ENCODE peak calls at places on chromosome 5, in four cellular contexts. Z is GM12878, G is H1, I is SK-N-SH. P is an unnamed sample.

GRCh38 chr5:179623906-179624741 is 653 bp upstream of the HNRNPH1 start:
- DNase-seq in Z (no peak), G (no peak), I (no peak), P (peak)

GRCh38 chr5:176578391-176578808 is 29.3 kb downstream of the CDHR2 start:
- DNase-seq in Z (no peak), G (peak), I (peak), P (no peak)

GRCh38 chr5:95810305-95811125 is 12.0 kb downstream of the GLRX start:
- DNase-seq in Z (no peak), G (no peak), I (no peak), P (no peak)

GRCh38 chr5:7871560-7872113 is 2.7 kb downstream of the MTRR start:
- DNase-seq in Z (no peak), G (no peak), I (no peak), P (no peak)

GRCh38 chr5:12854386-12854785 is 950.1 kb upstream of the CTNND2 start:
- DNase-seq in Z (no peak), G (no peak), I (no peak), P (no peak)

GRCh38 chr5:35921930-35922329 is 16.5 kb downstream of the CAPSL start:
- DNase-seq in Z (no peak), G (no peak), I (no peak), P (no peak)

GRCh38 chr5:43245724-43246385 is 53.8 kb downstream of the NIM1K start:
- DNase-seq in Z (no peak), G (no peak), I (no peak), P (no peak)

GRCh38 chr5:111422245-111422644 is 90.1 kb downstream of the STARD4 start:
- DNase-seq in Z (no peak), G (no peak), I (no peak), P (no peak)

GRCh38 chr5:98108497-98108896 is 665.0 kb upstream of the RGMB start:
- DNase-seq in Z (no peak), G (no peak), I (no peak), P (no peak)

GRCh38 chr5:31887556-31887955 is 248.6 kb downstream of the PDZD2 start:
- DNase-seq in Z (no peak), G (no peak), I (no peak), P (no peak)

GRCh38 chr5:77155179-77155839 is 55.2 kb upstream of the PDE8B start:
- DNase-seq in Z (no peak), G (no peak), I (no peak), P (no peak)

GRCh38 chr5:32276173-32276853 is 36.4 kb downstream of the MTMR12 start:
- DNase-seq in Z (no peak), G (no peak), I (no peak), P (peak)

GRCh38 chr5:110865400-110866094 is 126.7 kb downstream of the SLC25A46 start:
- DNase-seq in Z (no peak), G (peak), I (peak), P (peak)

GRCh38 chr5:124309241-124309977 is 437.0 kb downstream of the ZNF608 start:
- DNase-seq in Z (no peak), G (peak), I (no peak), P (no peak)

GRCh38 chr5:67537439-67538342 is 341.1 kb upstream of the CD180 start:
- DNase-seq in Z (no peak), G (no peak), I (no peak), P (no peak)

GRCh38 chr5:25744908-25745307 is 1100.1 kb upstream of the CDH10 start:
- DNase-seq in Z (no peak), G (no peak), I (no peak), P (no peak)

GRCh38 chr5:94196959-94197358 is 421.4 kb downstream of the KIAA0825 start:
- DNase-seq in Z (no peak), G (no peak), I (no peak), P (no peak)

GRCh38 chr5:72648511-72648910 is 141.3 kb upstream of the ZNF366 start:
- DNase-seq in Z (no peak), G (no peak), I (no peak), P (no peak)

GRCh38 chr5:62268239-62268638 is 37.8 kb upstream of the KIF2A start:
- DNase-seq in Z (peak), G (no peak), I (no peak), P (no peak)

GRCh38 chr5:93585054-93585751 is 2.2 kb downstream of the NR2F1 start:
- DNase-seq in Z (no peak), G (no peak), I (peak), P (no peak)

GRCh38 chr5:62575556-62575955 is 3.1 kb upstream of the LRRC70 start:
- DNase-seq in Z (no peak), G (no peak), I (no peak), P (no peak)

GRCh38 chr5:105632043-105632442 is 2038.7 kb downstream of the EFNA5 start:
- DNase-seq in Z (no peak), G (no peak), I (peak), P (no peak)

GRCh38 chr5:126501448-126501847 is 78.2 kb downstream of the GRAMD2B start:
- DNase-seq in Z (no peak), G (no peak), I (no peak), P (no peak)

GRCh38 chr5:55694152-55694830 is 17.8 kb downstream of the SLC38A9 start:
- DNase-seq in Z (no peak), G (no peak), I (peak), P (no peak)

GRCh38 chr5:123115020-123115419 is 26.0 kb downstream of the PRDM6 start:
- DNase-seq in Z (no peak), G (no peak), I (no peak), P (no peak)

GRCh38 chr5:90983148-90983547 is 400.0 kb downstream of the ARRDC3 start:
- DNase-seq in Z (no peak), G (no peak), I (peak), P (peak)

GRCh38 chr5:11903614-11904269 is 504 bp downstream of the CTNND2 start:
- DNase-seq in Z (no peak), G (peak), I (peak), P (no peak)

GRCh38 chr5:135821061-135821781 is 13.2 kb upstream of the SLC25A48 start:
- DNase-seq in Z (no peak), G (no peak), I (no peak), P (no peak)

GRCh38 chr5:100464418-100464817 is 70.8 kb upstream of the FAM174A start:
- DNase-seq in Z (no peak), G (no peak), I (no peak), P (no peak)

GRCh38 chr5:99004960-99005359 is 76.2 kb upstream of the CHD1 start:
- DNase-seq in Z (peak), G (no peak), I (no peak), P (no peak)

GRCh38 chr5:56525117-56525516 is 290.2 kb upstream of the MAP3K1 start:
- DNase-seq in Z (no peak), G (no peak), I (no peak), P (no peak)

GRCh38 chr5:135219239-135219638 is 179.8 kb downstream of the MACROH2A1 start:
- DNase-seq in Z (no peak), G (no peak), I (no peak), P (no peak)

GRCh38 chr5:150559701-150560100 is 51.8 kb downstream of the NDST1 start:
- DNase-seq in Z (no peak), G (no peak), I (no peak), P (no peak)

GRCh38 chr5:37871023-37871815 is 31.4 kb upstream of the GDNF start:
- DNase-seq in Z (no peak), G (no peak), I (no peak), P (no peak)

GRCh38 chr5:127518319-127518621 is 830 bp downstream of the PRRC1 start:
- DNase-seq in Z (peak), G (no peak), I (no peak), P (no peak)

GRCh38 chr5:121693864-121694263 is 157.8 kb upstream of the FTMT start:
- DNase-seq in Z (no peak), G (no peak), I (no peak), P (no peak)

GRCh38 chr5:74042559-74043357 is 416.8 kb downstream of the ARHGEF28 start:
- DNase-seq in Z (no peak), G (no peak), I (no peak), P (no peak)

DNA sequence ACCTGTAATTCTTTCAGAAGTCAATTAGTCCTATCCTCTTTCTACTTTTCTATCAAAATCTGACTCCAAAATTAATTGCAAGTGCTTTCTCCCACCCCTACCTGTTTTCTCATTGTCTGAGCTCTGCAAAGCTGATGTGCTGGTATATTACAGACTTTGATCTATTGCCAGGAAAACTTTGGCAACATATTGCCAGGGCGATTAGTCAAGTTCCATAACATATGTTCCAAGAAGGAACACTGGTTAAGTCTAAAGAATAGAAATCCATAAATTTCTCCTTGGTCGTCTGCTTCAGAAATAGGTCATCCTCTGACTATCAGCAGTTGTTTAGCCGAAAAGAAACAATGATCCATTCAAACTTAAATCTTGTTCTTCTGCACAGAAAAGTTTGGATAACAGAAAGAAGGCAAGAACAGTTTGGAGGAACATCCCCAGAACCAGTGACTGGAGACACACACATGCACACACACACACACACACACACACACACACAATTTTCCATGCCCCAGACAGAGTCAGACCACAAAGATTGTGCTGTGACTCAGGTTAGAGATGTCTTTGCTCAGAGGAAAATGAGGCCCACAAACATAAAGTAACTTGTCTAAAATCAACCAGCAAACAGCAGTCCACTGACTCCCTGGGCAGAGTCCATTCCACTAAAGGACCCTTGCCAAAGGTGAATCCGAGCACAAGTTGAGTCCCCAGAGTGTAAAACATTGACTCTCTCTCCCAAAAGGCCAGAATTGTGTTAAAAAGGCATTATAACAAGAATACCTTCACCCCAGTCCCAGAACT is 202.1 kb downstream of the DEPDC1B start:
- DNase-seq in Z (no peak), G (no peak), I (no peak), P (no peak)
- TF ChIP-seq GABPA in Z (no peak), G (no peak), I (no peak), P (no peak)

GRCh38 chr5:10329808-10330481 is 22.2 kb upstream of the CMBL start:
- DNase-seq in Z (no peak), G (no peak), I (peak), P (no peak)
- H3K4me3 ChIP-seq in Z (no peak), G (no peak), I (no peak), P (no peak)

DNA sequence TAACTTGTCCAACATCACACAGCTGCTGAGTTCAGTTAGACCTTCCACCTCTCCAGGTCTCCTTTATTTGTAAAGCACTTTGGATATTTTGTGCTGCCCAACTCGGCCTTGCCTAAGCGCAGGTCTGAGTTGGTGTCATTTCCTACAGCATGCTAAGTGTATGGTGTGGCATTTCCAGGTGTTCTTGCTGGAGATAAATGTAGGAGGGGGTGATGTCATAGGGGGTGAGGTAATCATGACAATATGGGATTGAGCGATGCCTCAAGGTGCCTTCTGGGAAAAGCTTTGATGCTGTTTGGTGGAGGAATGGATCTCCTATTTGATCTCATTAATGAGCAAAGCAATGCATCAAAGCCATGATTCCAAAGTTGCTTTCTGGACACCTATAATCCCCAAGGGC is 32.3 kb upstream of the NEURL1B start:
- DNase-seq in Z (no peak), G (no peak), I (no peak), P (no peak)
- TF ChIP-seq GABPA in Z (no peak), G (no peak), I (no peak), P (no peak)

DNA sequence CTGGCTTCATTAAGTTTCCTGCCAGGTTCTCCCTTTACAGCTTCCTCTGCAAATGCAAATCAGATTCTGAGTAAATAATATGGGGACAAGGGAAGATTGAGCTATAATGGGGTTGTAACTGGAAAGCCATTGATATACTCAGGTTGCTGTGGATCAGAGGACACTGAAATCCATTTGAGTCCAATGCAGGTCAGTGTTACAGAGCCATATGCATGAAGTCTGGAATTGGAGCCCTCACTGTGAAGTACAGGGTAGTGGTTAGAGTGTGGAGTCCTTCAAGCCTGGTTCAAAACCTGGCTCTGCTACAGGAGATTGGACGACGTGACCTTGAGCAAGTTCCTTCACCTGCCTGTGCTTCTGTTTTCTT is 48.7 kb downstream of the TIMD4 start:
- DNase-seq in Z (no peak), G (peak), I (no peak), P (no peak)
- H3K4me3 ChIP-seq in Z (no peak), G (no peak), I (no peak), P (no peak)

DNA sequence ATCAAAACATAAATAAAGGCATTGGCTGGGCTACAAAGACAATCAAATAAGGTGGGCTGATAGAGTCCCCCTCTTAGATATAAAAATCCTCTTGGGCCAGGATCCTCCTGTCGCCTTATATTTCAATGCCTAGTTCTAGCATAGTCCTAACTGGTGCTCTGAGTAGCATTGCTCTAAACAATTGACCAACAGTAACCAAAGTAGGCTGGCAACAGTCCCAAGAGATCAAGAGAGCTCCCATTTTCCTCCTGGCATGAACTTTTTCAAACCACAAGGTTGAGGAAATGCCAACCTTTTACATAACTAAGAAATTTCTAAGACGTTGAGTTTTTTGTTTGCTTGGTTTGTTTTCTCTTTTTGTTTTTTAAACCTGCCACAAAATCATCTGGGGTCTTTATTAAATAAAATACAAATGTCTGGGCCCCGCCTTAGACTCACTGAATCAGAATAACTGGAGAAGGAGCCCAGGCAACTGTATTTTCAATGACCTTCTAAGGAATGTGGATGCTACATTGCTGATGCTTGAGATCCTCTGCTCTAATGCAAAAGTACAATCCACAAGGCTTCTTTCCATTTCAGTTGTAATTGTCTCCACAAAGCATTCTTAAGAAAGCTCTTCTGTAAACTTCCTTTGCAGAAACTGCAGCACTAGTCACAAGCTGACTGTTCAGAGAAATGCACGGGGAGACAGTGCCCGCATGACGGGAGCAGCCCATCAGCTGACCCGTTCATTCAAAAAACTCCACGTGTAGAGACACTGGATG is 2.9 kb downstream of the SLC45A2 start:
- DNase-seq in Z (no peak), G (no peak), I (no peak), P (no peak)
- TF ChIP-seq GABPA in Z (no peak), G (no peak), I (no peak), P (no peak)

GRCh38 chr5:102700916-102701315 is 54.2 kb upstream of the PAM start:
- DNase-seq in Z (no peak), G (no peak), I (no peak), P (no peak)

GRCh38 chr5:102701748-102702147 is 53.4 kb upstream of the PAM start:
- DNase-seq in Z (no peak), G (no peak), I (no peak), P (no peak)

GRCh38 chr5:102700126-102700851 is 54.8 kb upstream of the PAM start:
- DNase-seq in Z (no peak), G (no peak), I (no peak), P (no peak)
- H3K4me3 ChIP-seq in Z (no peak), G (no peak), I (no peak), P (no peak)

DNA sequence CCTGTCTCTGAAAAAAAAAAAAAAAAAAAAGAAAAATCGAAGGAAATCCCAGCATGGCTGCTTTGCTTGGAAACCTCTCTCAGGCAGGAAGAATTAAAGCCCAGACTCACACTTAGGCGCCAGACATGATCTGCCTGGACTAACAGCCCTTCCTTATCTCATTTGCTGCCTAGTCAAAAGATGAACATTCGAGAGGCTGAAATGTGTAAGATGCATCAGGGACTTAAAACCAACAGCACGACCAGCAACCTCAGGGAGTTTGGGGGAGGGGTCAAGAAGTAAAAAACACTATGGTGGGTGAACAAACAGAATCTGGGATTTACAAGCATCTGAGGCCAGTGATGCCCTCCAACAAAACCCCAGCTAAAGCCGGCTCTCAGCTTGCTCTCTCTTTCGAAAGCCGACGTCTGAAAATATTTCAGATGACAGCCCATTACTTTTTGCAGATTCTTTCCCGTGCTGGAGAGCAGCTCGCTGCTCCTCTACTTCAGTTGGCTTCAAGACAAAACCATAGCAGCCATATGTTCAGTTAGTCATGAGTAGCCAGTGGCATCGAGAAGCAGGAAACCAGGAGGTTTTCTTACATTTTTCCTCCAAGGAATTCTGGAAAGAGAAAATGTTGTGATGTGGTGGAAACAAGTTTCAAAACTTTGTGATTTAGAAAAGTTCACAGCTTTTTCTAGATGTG is 249.8 kb downstream of the MARCHF11 start:
- DNase-seq in Z (no peak), G (no peak), I (no peak), P (no peak)
- TF ChIP-seq GABPA in Z (no peak), G (no peak), I (no peak), P (no peak)

GRCh38 chr5:78271766-78272165 is 22.7 kb downstream of the AP3B1 start:
- DNase-seq in Z (no peak), G (no peak), I (no peak), P (no peak)
- H3K4me3 ChIP-seq in Z (no peak), G (peak), I (no peak), P (no peak)

DNA sequence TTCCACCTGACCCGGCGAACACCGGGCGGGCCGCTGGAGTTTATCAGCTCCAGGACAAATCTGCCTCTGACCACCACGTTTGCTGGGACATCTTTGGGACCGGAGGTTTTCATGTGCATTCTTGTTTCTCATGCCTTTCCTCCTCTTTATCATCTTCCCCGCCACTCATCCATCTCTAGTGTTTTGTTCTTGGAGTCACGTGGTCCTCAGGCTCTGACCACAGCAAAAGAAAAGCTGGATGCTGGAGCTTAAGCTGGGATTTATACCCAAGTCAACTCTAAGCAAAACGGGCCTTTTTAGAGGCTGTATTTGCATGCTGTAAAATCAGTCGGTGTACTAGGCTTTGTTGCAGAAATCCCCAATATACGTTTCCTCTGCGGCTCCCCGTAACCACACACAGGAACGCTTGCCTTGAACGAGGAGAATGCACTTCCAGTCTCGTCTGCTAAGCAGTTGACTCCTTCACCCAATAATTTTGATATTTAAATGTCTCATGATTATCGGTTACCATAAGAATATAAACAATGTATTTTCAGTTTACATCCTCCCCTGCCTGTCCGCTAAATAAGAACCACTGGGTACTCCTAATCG is 642 bp upstream of the NDUFS6 start:
- DNase-seq in Z (no peak), G (no peak), I (no peak), P (no peak)
- TF ChIP-seq GABPA in Z (no peak), G (no peak), I (no peak), P (no peak)